ENCODE peak calls at places on chromosome 22, in four cellular contexts. Y is transverse colon, J is heart left ventricle, F is tibial artery. R is an unnamed sample. For H3K4me1, the result is how much of the 10 kb centered on the place peaks cover.

GRCh38 chr22:31218565-31219262 is 6.6 kb downstream of the LIMK2 start:
- DNase-seq in Y (no peak), J (no peak), F (no peak), R (no peak)

GRCh38 chr22:41132555-41132954 is 40.2 kb downstream of the EP300 start:
- DNase-seq in Y (no peak), J (no peak), F (no peak), R (no peak)

GRCh38 chr22:44229331-44229730 is 48.6 kb downstream of the PARVG start:
- DNase-seq in Y (no peak), J (no peak), F (no peak), R (no peak)

GRCh38 chr22:27391092-27391770 is 410.3 kb downstream of the MN1 start:
- DNase-seq in Y (no peak), J (peak), F (peak), R (no peak)

GRCh38 chr22:28074526-28074925 is 155.5 kb upstream of the PITPNB start:
- DNase-seq in Y (no peak), J (peak), F (no peak), R (no peak)

GRCh38 chr22:42961815-42962214 is 53.1 kb downstream of the PACSIN2 start:
- DNase-seq in Y (no peak), J (no peak), F (no peak), R (no peak)

GRCh38 chr22:29167032-29167911 is 38.4 kb upstream of the EMID1 start:
- DNase-seq in Y (no peak), J (no peak), F (peak), R (no peak)

GRCh38 chr22:42472671-42473070 is 40.5 kb upstream of the NFAM1 start:
- DNase-seq in Y (no peak), J (no peak), F (no peak), R (no peak)

GRCh38 chr22:42664976-42665831 is 16.0 kb upstream of the CYB5R3 start:
- DNase-seq in Y (no peak), J (no peak), F (no peak), R (no peak)

GRCh38 chr22:41411021-41411851 is 29.5 kb downstream of the TEF start:
- DNase-seq in Y (no peak), J (peak), F (peak), R (no peak)

GRCh38 chr22:37182101-37182948 is 5.7 kb downstream of the C1QTNF6 start:
- DNase-seq in Y (no peak), J (peak), F (no peak), R (peak)

GRCh38 chr22:21690401-21690801 is 24.6 kb downstream of the PPIL2 start:
- DNase-seq in Y (no peak), J (no peak), F (no peak), R (no peak)

GRCh38 chr22:21828268-21828638 is 39.2 kb downstream of the MAPK1 start:
- DNase-seq in Y (no peak), J (no peak), F (no peak), R (no peak)

GRCh38 chr22:27111796-27112195 is 454.4 kb downstream of the MIAT start:
- DNase-seq in Y (no peak), J (no peak), F (no peak), R (no peak)

GRCh38 chr22:27489265-27489675 is 312.3 kb downstream of the MN1 start:
- DNase-seq in Y (peak), J (no peak), F (no peak), R (no peak)

GRCh38 chr22:26577081-26577480 is 12.9 kb downstream of the TPST2 start:
- DNase-seq in Y (no peak), J (no peak), F (no peak), R (no peak)

GRCh38 chr22:37169947-37170688 is 17.9 kb downstream of the C1QTNF6 start:
- DNase-seq in Y (no peak), J (peak), F (peak), R (peak)

GRCh38 chr22:46607483-46608114 is 12.6 kb upstream of the GRAMD4 start:
- DNase-seq in Y (no peak), J (no peak), F (no peak), R (peak)

GRCh38 chr22:41352058-41352457 is 29.7 kb upstream of the TEF start:
- DNase-seq in Y (no peak), J (no peak), F (no peak), R (no peak)

GRCh38 chr22:19368876-19369275 is 62.7 kb downstream of the HIRA start:
- DNase-seq in Y (no peak), J (no peak), F (no peak), R (no peak)

GRCh38 chr22:50701428-50702154 is 29.0 kb downstream of the SHANK3 start:
- DNase-seq in Y (no peak), J (peak), F (no peak), R (peak)

GRCh38 chr22:29580200-29580810 is 608 bp downstream of the NIPSNAP1 start:
- DNase-seq in Y (peak), J (no peak), F (no peak), R (no peak)

GRCh38 chr22:23910496-23911190 is 16.5 kb downstream of the MIF start:
- DNase-seq in Y (no peak), J (no peak), F (peak), R (no peak)

GRCh38 chr22:46050916-46051614 is 74.1 kb upstream of the WNT7B start:
- DNase-seq in Y (peak), J (peak), F (peak), R (no peak)

GRCh38 chr22:21951931-21952465 is 650 bp downstream of the PPM1F start:
- DNase-seq in Y (peak), J (peak), F (no peak), R (peak)

GRCh38 chr22:46963672-46964545 is 201.5 kb downstream of the TBC1D22A start:
- DNase-seq in Y (no peak), J (no peak), F (no peak), R (no peak)

GRCh38 chr22:23187871-23188700 is 7.8 kb downstream of the BCR start:
- DNase-seq in Y (no peak), J (no peak), F (peak), R (no peak)

GRCh38 chr22:39520054-39520873 is at the start of gene ATF4:
- DNase-seq in Y (peak), J (peak), F (peak), R (peak)

GRCh38 chr22:39518996-39519680 is 1.2 kb upstream of the ATF4 start:
- DNase-seq in Y (peak), J (no peak), F (no peak), R (peak)

GRCh38 chr22:39519681-39520053 is 695 bp upstream of the ATF4 start:
- DNase-seq in Y (peak), J (peak), F (peak), R (peak)

GRCh38 chr22:39517470-39517869 is 2.9 kb upstream of the ATF4 start:
- DNase-seq in Y (no peak), J (no peak), F (no peak), R (no peak)

DNA sequence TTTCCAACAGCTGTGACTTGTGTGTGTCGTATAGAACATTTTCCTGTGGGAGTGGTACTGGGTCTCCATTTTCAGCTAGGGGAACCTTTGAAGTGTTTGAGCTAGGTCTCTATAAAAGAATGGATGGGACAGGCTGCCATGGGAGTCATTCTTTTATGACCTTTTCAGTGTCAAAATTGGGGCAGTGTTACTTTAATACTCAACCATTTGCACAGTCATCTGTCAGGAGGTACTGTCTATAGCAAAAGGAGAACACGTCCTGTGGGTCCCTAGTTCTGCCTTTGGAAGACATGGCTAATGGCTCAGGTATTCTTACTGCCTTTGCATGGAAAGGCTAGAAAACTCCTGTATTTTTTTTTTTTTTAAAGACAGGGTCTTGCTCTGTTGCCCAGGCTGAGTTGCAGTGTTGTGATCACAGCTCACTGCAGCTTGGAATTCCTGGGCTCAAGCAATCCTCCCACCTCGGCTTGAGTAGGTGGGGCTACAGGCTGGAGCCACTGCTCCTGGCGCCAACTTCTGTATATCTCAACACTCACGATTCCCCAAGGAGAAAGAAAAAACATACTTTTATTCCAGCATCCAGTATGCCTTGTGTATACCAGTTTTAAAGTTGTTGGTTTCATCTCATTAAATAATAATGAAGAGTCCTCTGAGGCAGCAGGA is 2.1 kb upstream of the ATF4 start:
- DNase-seq in Y (no peak), J (no peak), F (no peak), R (peak)
- H3K4me1 ChIP-seq in Y (under half), J (under half), F (under half), R (under half)

GRCh38 chr22:32731372-32731771 is 70.1 kb upstream of the TIMP3 start:
- DNase-seq in Y (no peak), J (no peak), F (no peak), R (no peak)

GRCh38 chr22:32728291-32728690 is 73.2 kb upstream of the TIMP3 start:
- DNase-seq in Y (no peak), J (no peak), F (no peak), R (no peak)

GRCh38 chr22:32725369-32725988 is 76.0 kb upstream of the TIMP3 start:
- DNase-seq in Y (no peak), J (no peak), F (no peak), R (no peak)

GRCh38 chr22:32733196-32733595 is 68.3 kb upstream of the TIMP3 start:
- DNase-seq in Y (no peak), J (no peak), F (no peak), R (no peak)

DNA sequence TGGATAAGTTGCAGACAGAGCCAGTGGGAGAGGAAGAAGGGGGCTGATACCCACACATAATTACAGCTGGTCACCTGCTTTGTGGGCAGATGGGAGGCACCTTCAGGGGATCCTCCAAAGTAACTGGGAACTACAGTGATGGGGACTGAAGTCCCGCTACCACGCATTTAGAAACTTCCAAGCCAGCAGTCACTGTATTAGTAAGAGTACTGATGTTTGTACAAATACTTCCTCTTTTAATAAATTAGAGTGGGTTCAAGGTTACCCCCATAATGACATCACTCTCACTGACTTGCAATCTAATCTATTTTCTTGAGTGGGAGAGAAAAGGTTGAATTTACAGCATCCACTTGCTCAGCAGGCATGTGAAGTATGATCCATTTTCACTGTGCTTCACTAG is 72.1 kb upstream of the TIMP3 start:
- DNase-seq in Y (no peak), J (no peak), F (no peak), R (no peak)
- TF ChIP-seq CTCF in Y (no peak), J (no peak), F (no peak), R (no peak)

DNA sequence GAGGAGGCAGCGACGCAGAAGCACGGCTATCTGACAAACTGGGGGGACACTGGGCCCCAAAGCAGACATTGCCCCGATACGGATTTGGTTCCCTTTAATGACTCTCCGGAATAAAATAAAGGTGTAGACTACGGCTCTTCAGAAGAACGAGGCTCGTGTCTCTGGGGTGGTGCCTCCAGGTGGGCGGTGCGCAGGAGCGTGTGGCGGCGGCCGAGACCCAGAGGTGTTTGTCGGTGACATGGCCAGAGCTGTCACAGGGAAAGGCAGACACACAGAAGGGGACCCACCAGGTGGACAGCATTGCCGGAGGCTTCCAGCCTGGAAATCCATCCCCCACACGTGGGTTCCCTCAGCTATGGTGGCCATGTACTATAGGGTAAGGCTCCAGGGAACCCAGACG is 366.0 kb downstream of the BRD1 start:
- DNase-seq in Y (no peak), J (no peak), F (no peak), R (no peak)
- H3K4me1 ChIP-seq in Y (under half), J (under half), F (under half), R (under half)

DNA sequence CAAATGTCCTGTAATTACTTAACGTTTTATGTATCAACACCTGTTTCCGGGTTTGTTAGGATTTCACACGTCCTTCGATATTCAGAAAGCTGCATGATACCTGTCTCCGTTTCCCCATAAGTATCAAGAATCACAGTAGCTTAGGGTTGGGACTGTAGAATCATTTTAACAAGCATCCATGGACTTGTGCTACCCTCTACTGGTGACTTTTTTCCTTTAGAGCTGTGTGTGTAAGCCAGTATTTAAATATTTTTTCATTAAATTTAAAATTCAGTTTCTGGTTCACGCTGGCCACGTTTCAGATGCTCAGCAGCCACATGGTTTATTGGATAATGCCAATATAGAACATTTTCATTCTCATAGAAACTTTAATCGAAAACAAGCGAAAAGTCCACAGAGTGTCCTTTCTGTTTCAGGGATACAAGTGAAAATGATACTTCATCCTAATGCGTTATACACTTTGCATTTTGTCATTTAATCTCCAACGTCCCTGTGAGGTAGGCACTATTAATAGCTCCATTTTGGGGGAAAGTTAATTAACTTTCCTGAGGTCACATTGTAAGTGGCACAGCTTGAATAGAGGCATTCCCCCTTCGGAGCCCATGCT is 61.5 kb upstream of the SLC25A18 start:
- DNase-seq in Y (peak), J (no peak), F (no peak), R (no peak)
- TF ChIP-seq CTCF in Y (peak), J (peak), F (peak), R (peak)

DNA sequence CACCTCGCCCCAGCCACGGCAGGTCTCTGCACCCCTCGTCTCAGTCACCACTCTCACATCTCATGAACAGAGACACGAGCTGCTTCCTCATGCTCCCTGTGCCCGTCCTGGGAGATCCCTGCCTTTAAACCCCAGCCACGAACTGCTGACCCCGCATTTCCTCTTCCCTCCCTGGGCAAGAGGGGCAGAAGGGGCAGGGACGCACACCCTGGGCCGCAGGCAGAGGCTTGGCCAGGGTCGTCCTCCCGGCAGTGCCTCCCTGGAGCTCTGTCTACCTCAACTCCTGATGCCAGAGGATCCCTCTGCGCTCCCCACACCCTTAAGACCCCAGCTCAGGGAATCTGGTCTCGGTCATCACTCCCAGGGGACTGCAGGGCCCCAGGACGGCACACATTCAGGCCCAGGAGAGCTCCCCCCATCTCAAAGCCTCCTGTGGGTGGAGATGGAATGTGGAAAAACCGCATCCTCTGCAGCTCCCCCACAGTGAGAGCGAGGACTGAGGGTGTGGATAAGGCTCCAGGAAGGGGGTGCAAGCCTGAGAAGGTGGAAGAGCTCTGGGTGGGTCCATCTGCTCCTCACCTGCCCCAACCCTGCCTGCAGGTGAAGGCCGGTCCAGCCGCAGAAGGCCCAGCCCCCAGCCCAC is 1.2 kb downstream of the BID start:
- DNase-seq in Y (no peak), J (no peak), F (no peak), R (no peak)
- H3K4me1 ChIP-seq in Y (half or more), J (under half), F (under half), R (half or more)

DNA sequence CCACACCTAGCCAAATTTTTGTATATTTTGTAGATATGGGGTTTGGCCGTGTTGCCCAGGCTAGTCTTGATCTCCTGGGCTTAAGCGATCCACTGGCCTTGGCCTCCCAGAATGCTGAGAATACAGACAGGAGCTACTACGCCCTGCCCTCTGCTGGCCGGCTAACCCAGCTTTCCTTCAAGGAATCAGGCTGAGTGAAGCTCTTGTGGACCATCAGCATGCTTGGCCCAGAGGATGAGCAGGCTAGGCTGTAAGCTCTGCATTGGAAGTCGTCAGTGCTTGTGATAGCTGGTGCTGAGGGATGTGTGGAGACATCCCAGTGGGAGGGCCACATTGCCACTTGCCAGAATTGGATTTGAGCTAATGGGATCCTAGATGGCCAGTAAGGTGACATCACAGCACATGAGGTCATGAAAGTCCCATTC is 60.6 kb downstream of the MED15 start:
- DNase-seq in Y (no peak), J (no peak), F (no peak), R (no peak)
- TF ChIP-seq CTCF in Y (no peak), J (peak), F (peak), R (no peak)

GRCh38 chr22:25564320-25564978 is at the start of gene GRK3:
- DNase-seq in Y (peak), J (peak), F (peak), R (peak)

GRCh38 chr22:25567305-25567704 is 2.8 kb downstream of the GRK3 start:
- DNase-seq in Y (no peak), J (no peak), F (no peak), R (no peak)

GRCh38 chr22:25566812-25567211 is 2.3 kb downstream of the GRK3 start:
- DNase-seq in Y (no peak), J (no peak), F (no peak), R (no peak)

GRCh38 chr22:25564979-25565677 is 653 bp downstream of the GRK3 start:
- DNase-seq in Y (peak), J (peak), F (no peak), R (peak)

GRCh38 chr22:25563757-25564319 is 637 bp upstream of the GRK3 start:
- DNase-seq in Y (peak), J (no peak), F (no peak), R (peak)
- H3K4me1 ChIP-seq in Y (under half), J (under half), F (under half), R (under half)

R was measured in left lung.